ENCODE peak calls at places on chromosomes 16 and 17, in eight cellular contexts. Z, J, O, V, Y, R, Q and W are unnamed samples.

GRCh38 chr16:1993731-1994131 is 4.0 kb downstream of the SYNGR3 start:
- DNase-seq in O (peak), J (peak), Q (no peak), Z (no peak), V (no peak), Y (no peak), R (no peak), W (no peak)

GRCh38 chr16:11198817-11199216 is 57.2 kb downstream of the SOCS1 start:
- DNase-seq in Z (no peak), Y (peak), J (peak), R (no peak), V (no peak), O (no peak), Q (peak), W (peak)

GRCh38 chr16:22623351-22623781 is 112.7 kb downstream of the NPIPB5 start:
- DNase-seq in J (peak), Y (no peak), Q (no peak), R (no peak), V (no peak), Z (no peak), O (peak), W (no peak)

GRCh38 chr17:45292696-45293412 is 24.0 kb downstream of the MAP3K14 start:
- DNase-seq in Z (no peak), Y (no peak), O (no peak), R (no peak), J (no peak), Q (no peak), V (no peak), W (no peak)

GRCh38 chr16:30756781-30757100 is 5.1 kb downstream of the CFAP119 start:
- DNase-seq in R (no peak), Z (no peak), Y (no peak), O (no peak), J (no peak), Q (no peak), V (no peak), W (no peak)

GRCh38 chr17:76678330-76678729 is 32.4 kb downstream of the MXRA7 start:
- DNase-seq in V (peak), Q (no peak), J (no peak), O (no peak), Y (no peak), R (peak), Z (no peak), W (no peak)

GRCh38 chr17:3925684-3926537 is 9.6 kb upstream of the P2RX1 start:
- DNase-seq in Z (no peak), J (no peak), O (no peak), Y (no peak), Q (no peak), R (no peak), V (no peak), W (no peak)

GRCh38 chr17:40035162-40035559 is 19.0 kb downstream of the MED24 start:
- DNase-seq in Q (no peak), J (no peak), R (no peak), V (no peak), Z (peak), O (peak), Y (no peak), W (no peak)

GRCh38 chr17:81913394-81914102 is 2.3 kb upstream of the PCYT2 start:
- DNase-seq in Y (no peak), V (no peak), O (no peak), Z (no peak), Q (peak), J (no peak), R (no peak), W (no peak)

GRCh38 chr16:12340151-12340733 is 363.7 kb downstream of the SNX29 start:
- DNase-seq in Q (no peak), Y (no peak), Z (no peak), R (no peak), J (peak), V (no peak), O (peak), W (peak)

GRCh38 chr17:7413346-7413985 is 5.8 kb downstream of the NLGN2 start:
- DNase-seq in Z (no peak), Y (no peak), V (no peak), R (no peak), Q (no peak), J (peak), O (peak), W (no peak)

GRCh38 chr16:2963611-2964415 is at the start of gene KREMEN2:
- DNase-seq in R (no peak), O (no peak), V (peak), J (peak), Q (peak), Z (no peak), Y (peak), W (peak)

GRCh38 chr16:22324787-22325597 is 27.8 kb downstream of the POLR3E start:
- DNase-seq in O (no peak), Y (no peak), Z (no peak), R (no peak), J (no peak), V (no peak), Q (no peak), W (no peak)

GRCh38 chr17:15409721-15410247 is 57.6 kb downstream of the CDRT4 start:
- DNase-seq in R (no peak), J (peak), O (peak), Y (no peak), Z (no peak), Q (peak), V (no peak), W (no peak)

GRCh38 chr17:75509528-75510258 is 5.6 kb downstream of the CASKIN2 start:
- DNase-seq in V (no peak), R (no peak), Z (no peak), O (no peak), Y (no peak), J (no peak), Q (no peak), W (no peak)

GRCh38 chr16:4003576-4003975 is 112.7 kb downstream of the ADCY9 start:
- DNase-seq in R (no peak), Q (no peak), Z (no peak), V (no peak), Y (no peak), J (no peak), O (no peak), W (no peak)

GRCh38 chr16:48492131-48492530 is 106.9 kb upstream of the SIAH1 start:
- DNase-seq in O (peak), V (no peak), R (no peak), Y (no peak), Q (no peak), Z (no peak), J (peak), W (no peak)

GRCh38 chr17:34301986-34302385 is 16.4 kb downstream of the CCL11 start:
- DNase-seq in Y (no peak), O (no peak), Q (no peak), Z (no peak), R (no peak), V (no peak), J (no peak), W (no peak)

GRCh38 chr16:82758904-82759303 is 132.1 kb downstream of the CDH13 start:
- DNase-seq in Y (no peak), R (no peak), Z (no peak), J (no peak), Q (no peak), O (no peak), V (no peak), W (no peak)

GRCh38 chr16:28264656-28265055 is 27.7 kb upstream of the SBK1 start:
- DNase-seq in Y (no peak), O (peak), Q (peak), Z (no peak), J (peak), R (no peak), V (no peak), W (no peak)